ENCODE peak calls at places on chromosomes 6 and 20, in eight cellular contexts. X is ovary, Q is K562, O is sigmoid colon, K is left ventricle myocardium inferior, T is cardiac muscle cell, D is colonic mucosa, F is neural progenitor cell. G is an unnamed sample. For H3K4me1, the result is how much of the 10 kb centered on the place peaks cover.

GRCh38 chr6:26016326-26017275 is 54.0 kb downstream of the TRIM38 start:
- DNase-seq in X (peak), D (no peak), Q (no peak), O (no peak), K (peak), T (no peak), F (no peak), G (peak)

GRCh38 chr6:11094411-11094851 is 797 bp downstream of the SMIM13 start:
- DNase-seq in D (peak), T (peak), O (peak), X (peak), Q (peak), K (peak), F (peak), G (peak)

GRCh38 chr6:14559754-14560527 is 442.4 kb downstream of the CD83 start:
- DNase-seq in D (no peak), T (no peak), X (no peak), Q (no peak), O (no peak), F (no peak), K (no peak), G (no peak)

GRCh38 chr6:163771180-163771579 is 356.7 kb downstream of the QKI start:
- DNase-seq in T (no peak), Q (no peak), X (no peak), D (no peak), O (no peak), F (no peak), K (no peak), G (no peak)

GRCh38 chr20:14477125-14477524 is 139.7 kb upstream of the FLRT3 start:
- DNase-seq in T (no peak), Q (no peak), F (no peak), D (no peak), O (no peak), X (no peak), K (no peak), G (no peak)

GRCh38 chr6:117188627-117189201 is 76.6 kb upstream of the VGLL2 start:
- DNase-seq in F (peak), X (no peak), D (no peak), O (no peak), Q (no peak), T (no peak), K (no peak), G (no peak)

GRCh38 chr6:25919657-25920056 is 10.8 kb downstream of the SLC17A2 start:
- DNase-seq in O (no peak), Q (no peak), K (no peak), D (no peak), X (no peak), T (no peak), F (no peak), G (no peak)

GRCh38 chr6:24902782-24903181 is 33.0 kb downstream of the RIPOR2 start:
- DNase-seq in D (no peak), F (no peak), X (no peak), Q (no peak), T (no peak), K (no peak), O (no peak), G (no peak)

GRCh38 chr6:163405412-163406309 is 8.9 kb upstream of the QKI start:
- DNase-seq in O (peak), D (peak), Q (no peak), K (peak), F (no peak), X (peak), T (peak), G (peak)

GRCh38 chr6:117506180-117506835 is 23.8 kb downstream of the DCBLD1 start:
- DNase-seq in X (no peak), Q (no peak), K (no peak), F (peak), D (no peak), T (no peak), O (no peak), G (no peak)

GRCh38 chr6:12369781-12370262 is 79.7 kb downstream of the EDN1 start:
- DNase-seq in T (no peak), D (no peak), K (no peak), X (no peak), Q (no peak), O (no peak), F (no peak), G (no peak)

GRCh38 chr6:166313255-166314070 is 5.3 kb upstream of the PRR18 start:
- DNase-seq in K (no peak), X (no peak), F (peak), D (peak), Q (peak), O (no peak), T (peak), G (peak)

GRCh38 chr20:47243003-47243402 is 113.5 kb downstream of the ZMYND8 start:
- DNase-seq in X (no peak), T (no peak), F (no peak), Q (no peak), K (no peak), D (no peak), O (no peak), G (no peak)

GRCh38 chr6:29502181-29502580 is 14.4 kb upstream of the MAS1L start:
- DNase-seq in T (no peak), Q (no peak), K (no peak), O (no peak), D (no peak), F (no peak), X (no peak), G (no peak)

GRCh38 chr6:43964659-43965570 is 162.3 kb downstream of the MRPL14 start:
- DNase-seq in F (no peak), O (no peak), X (no peak), D (no peak), Q (peak), K (no peak), T (no peak), G (no peak)

GRCh38 chr6:136921521-136921935 is 573 bp upstream of the SLC35D3 start:
- DNase-seq in O (no peak), K (no peak), F (peak), X (no peak), Q (no peak), T (peak), D (no peak), G (no peak)

GRCh38 chr20:33604991-33605370 is 57.1 kb upstream of the C20orf144 start:
- DNase-seq in T (no peak), F (no peak), Q (no peak), O (no peak), K (no peak), D (no peak), X (no peak), G (no peak)

GRCh38 chr6:165245287-165245686 is 64.1 kb downstream of the C6orf118 start:
- DNase-seq in D (no peak), O (no peak), K (no peak), X (no peak), F (peak), Q (no peak), T (peak), G (no peak)

GRCh38 chr6:63764318-63764916 is 128.8 kb downstream of the PHF3 start:
- DNase-seq in X (no peak), F (peak), D (no peak), Q (peak), O (no peak), K (no peak), T (peak), G (no peak)
- TF ChIP-seq CTCF in X (no peak), F (peak), D (peak), Q (peak), O (no peak), K (peak), T (peak), G (peak)

DNA sequence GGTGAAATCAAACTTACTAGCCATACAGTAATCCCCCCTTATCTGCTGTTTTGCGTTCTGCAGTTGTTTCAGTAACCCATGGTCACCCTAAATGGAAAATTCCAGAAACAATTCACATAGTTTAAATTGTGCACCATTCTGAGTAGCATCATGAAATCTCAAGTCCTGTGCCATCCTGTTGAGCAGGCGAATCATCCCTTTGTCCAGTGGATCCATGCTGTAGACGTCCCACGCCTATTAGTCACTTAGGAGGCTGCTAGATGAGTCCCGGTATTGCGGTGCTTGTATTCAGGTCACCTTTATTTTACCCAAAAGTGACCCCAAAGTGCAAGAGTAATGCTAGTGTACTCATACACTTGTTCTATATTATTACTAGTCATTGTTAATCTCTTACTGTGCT is 46.4 kb downstream of the HECA start:
- DNase-seq in K (no peak), Q (no peak), O (no peak), T (no peak), X (no peak), D (no peak), F (no peak), G (no peak)
- H3K4me1 ChIP-seq in K (under half), Q (under half), O (under half), T (under half), X (under half), D (under half), F (under half), G (under half)

GRCh38 chr6:157095084-157095483 is 228.2 kb downstream of the TMEM242 start:
- DNase-seq in D (no peak), F (no peak), K (no peak), O (no peak), T (no peak), Q (no peak), X (no peak), G (no peak)

GRCh38 chr6:157094038-157094437 is 229.3 kb downstream of the TMEM242 start:
- DNase-seq in F (no peak), Q (no peak), K (no peak), X (no peak), O (no peak), D (no peak), T (no peak), G (no peak)

GRCh38 chr6:157096522-157096921 is 226.8 kb downstream of the TMEM242 start:
- DNase-seq in K (peak), O (no peak), Q (no peak), X (no peak), T (no peak), D (no peak), F (no peak), G (no peak)

GRCh38 chr6:157096105-157096504 is 227.2 kb downstream of the TMEM242 start:
- DNase-seq in K (no peak), O (no peak), T (no peak), X (no peak), D (no peak), Q (no peak), F (no peak), G (no peak)

DNA sequence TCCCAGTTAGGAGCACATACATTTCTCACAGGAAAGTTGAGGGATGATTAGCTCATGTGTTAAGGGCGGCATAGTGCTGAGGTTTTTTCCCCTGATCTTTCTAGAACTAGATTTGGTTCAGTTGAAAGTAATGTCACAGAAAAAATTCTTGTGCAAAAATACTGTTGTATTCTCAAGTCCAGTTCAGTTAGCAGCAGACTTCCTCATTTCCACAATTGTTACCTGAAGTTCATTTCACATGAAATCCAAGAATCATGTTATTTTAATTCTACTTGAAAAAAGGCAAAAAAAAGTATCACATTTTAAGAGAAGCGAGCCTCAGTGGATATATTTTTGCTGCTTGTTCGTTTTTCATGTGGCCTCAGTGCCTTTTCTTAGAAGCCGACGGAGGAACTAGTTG is 227.8 kb downstream of the TMEM242 start:
- DNase-seq in K (no peak), D (no peak), X (no peak), T (no peak), F (no peak), Q (no peak), O (no peak), G (no peak)
- H3K27ac ChIP-seq in K (no peak), D (no peak), X (no peak), T (no peak), F (no peak), Q (no peak), O (no peak), G (no peak)

GRCh38 chr6:33279971-33280511 is 3.1 kb downstream of the B3GALT4 start:
- DNase-seq in K (no peak), O (no peak), T (peak), F (peak), Q (peak), X (no peak), D (no peak), G (no peak)
- TF ChIP-seq CTCF in K (peak), O (no peak), T (peak), F (peak), Q (peak), X (no peak), D (no peak), G (peak)

DNA sequence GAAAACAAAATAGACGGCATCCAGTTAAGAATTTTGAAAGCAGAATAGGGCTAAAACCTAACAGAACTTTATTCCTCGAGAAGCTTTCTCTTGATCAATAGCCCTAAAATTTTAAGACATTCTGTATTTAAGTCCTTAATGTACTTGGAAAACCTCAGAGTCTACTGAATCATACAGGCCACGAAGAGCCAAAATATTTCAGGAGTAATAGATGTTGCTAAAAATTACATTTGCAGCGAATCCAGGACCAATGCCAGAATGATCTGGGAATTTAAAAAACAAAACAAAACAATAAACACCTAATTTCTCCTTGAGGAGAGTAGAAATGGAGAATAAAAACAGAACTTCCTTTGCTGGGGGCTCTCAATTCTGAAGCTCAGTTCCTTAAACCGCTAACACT is 23.3 kb downstream of the ATXN1 start:
- DNase-seq in K (no peak), X (no peak), F (no peak), O (no peak), Q (no peak), T (no peak), D (no peak), G (no peak)
- H3K4me1 ChIP-seq in K (half or more), X (under half), F (under half), O (half or more), Q (under half), T (under half), D (under half), G (half or more)

GRCh38 chr6:157269261-157269794 is 54.0 kb downstream of the TMEM242 start:
- DNase-seq in K (peak), T (no peak), Q (no peak), D (peak), F (no peak), X (peak), O (peak), G (peak)

GRCh38 chr6:157268835-157269234 is 54.5 kb downstream of the TMEM242 start:
- DNase-seq in D (no peak), O (peak), K (peak), T (no peak), F (no peak), X (peak), Q (no peak), G (peak)

GRCh38 chr6:157267654-157268053 is 55.7 kb downstream of the TMEM242 start:
- DNase-seq in F (no peak), T (no peak), Q (no peak), K (no peak), X (no peak), O (peak), D (no peak), G (peak)

GRCh38 chr6:157267109-157267611 is 56.2 kb downstream of the TMEM242 start:
- DNase-seq in D (no peak), K (no peak), X (no peak), Q (no peak), O (peak), T (no peak), F (peak), G (no peak)

DNA sequence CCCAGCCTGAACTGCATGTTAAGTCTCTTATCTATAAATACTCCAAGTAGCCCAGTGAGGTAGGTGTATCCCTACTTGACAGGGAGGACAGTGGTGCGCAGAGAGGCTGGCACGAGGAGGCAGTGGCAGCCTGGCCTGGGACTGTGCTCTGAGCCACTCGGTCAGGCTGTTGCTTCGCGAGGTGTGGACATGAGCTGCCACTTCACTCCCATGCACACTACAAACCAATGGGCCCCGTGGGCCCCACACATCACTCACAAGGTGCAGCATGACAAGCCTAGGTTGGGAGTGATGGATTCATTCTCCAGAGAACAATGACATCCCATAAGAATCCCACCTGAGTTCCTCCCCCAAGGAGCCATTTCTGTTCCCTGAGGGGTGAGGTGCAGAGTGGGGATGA is 54.9 kb downstream of the TMEM242 start:
- DNase-seq in O (no peak), D (no peak), T (no peak), F (no peak), X (no peak), K (no peak), Q (no peak), G (peak)
- H3K27ac ChIP-seq in O (peak), D (no peak), T (no peak), F (no peak), X (no peak), K (peak), Q (no peak), G (peak)

GRCh38 chr6:7391244-7391643 is 1.6 kb downstream of the RIOK1 start:
- DNase-seq in D (no peak), K (no peak), Q (no peak), F (no peak), T (no peak), O (no peak), X (no peak), G (no peak)

GRCh38 chr6:7389162-7389450 is 436 bp downstream of the CAGE1 start:
- DNase-seq in K (no peak), X (no peak), D (no peak), O (peak), F (no peak), T (peak), Q (no peak), G (no peak)

GRCh38 chr6:7390218-7390878 is 740 bp downstream of the RIOK1 start:
- DNase-seq in T (no peak), O (no peak), Q (no peak), F (no peak), K (no peak), X (no peak), D (no peak), G (no peak)

GRCh38 chr6:7392402-7392801 is 2.8 kb downstream of the RIOK1 start:
- DNase-seq in D (no peak), X (no peak), Q (no peak), K (no peak), T (no peak), F (no peak), O (no peak), G (no peak)

GRCh38 chr6:7389451-7390217 is at the start of the genes CAGE1 and RIOK1:
- DNase-seq in F (peak), Q (peak), T (peak), D (peak), O (peak), K (peak), X (peak), G (peak)
- TF ChIP-seq CTCF in F (peak), Q (peak), T (peak), D (no peak), O (no peak), K (peak), X (no peak), G (peak)

DNA sequence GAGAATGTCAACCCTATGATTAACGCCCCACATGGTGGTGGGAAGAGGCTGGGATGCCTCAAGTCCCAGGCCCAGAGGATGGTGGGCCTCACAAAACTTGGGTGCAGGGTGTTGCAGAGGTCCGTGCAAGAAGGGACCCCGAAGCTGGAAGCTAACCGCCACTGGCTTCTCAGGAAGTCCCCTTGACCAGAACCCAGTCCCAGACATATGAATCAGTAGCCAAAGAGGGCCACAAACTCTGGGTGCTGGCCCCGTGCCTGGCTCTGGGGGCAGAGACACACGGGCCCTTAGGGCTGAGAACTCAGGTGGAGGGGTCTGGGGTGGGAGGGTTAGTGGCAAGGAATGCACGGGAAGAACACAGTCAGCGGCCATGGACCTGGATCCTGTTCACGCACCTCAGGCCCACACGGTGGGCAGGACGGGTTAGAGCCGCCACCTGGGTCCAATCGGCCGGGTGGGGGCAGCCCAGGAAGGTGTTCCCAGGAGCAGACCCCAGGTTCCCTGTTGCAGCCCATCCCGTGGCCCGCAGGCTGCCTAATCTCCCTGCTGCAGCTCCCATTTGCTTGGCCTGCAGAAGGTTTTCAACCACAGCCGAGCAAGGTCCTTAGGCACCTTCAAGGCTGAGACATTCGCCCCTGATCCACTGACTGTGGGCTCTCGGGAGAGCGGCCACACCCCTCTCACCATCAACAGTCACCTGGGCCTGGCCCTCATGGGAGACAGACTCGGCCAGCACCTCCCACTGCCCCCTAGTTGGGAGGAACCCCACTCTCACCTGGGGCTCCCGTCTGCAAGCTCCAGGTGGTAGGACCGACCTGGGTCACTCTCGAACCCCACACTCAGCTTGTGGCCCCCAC is 51.0 kb downstream of the YTHDF1 start:
- DNase-seq in O (no peak), X (no peak), D (no peak), F (no peak), Q (no peak), T (no peak), K (no peak), G (no peak)
- H3K4me1 ChIP-seq in O (under half), X (under half), D (under half), F (under half), Q (under half), T (under half), K (under half), G (under half)

G was measured in tibial artery.